ENCODE peak calls at places on chromosomes 4 and X, in five cellular contexts. W, F, U, N and B are unnamed samples.

GRCh38 chrX:37000140-37000539 is 8.0 kb upstream of the FAM47C start:
- DNase-seq in U (no peak), W (no peak), F (no peak), N (no peak), B (no peak)

GRCh38 chr4:41506071-41506470 is 31.9 kb upstream of the LIMCH1 start:
- DNase-seq in N (no peak), U (no peak), W (peak; percentile 24), F (no peak), B (no peak)

GRCh38 chr4:169225058-169225751 is 45.6 kb downstream of the SH3RF1 start:
- DNase-seq in N (no peak), W (peak; percentile 98), U (no peak), F (no peak), B (peak; percentile 90)

GRCh38 chr4:30543057-30543456 is 177.1 kb upstream of the PCDH7 start:
- DNase-seq in U (no peak), W (no peak), N (no peak), F (no peak), B (no peak)

GRCh38 chr4:185399466-185399865 is 2.8 kb downstream of the ANKRD37 start:
- DNase-seq in F (no peak), N (peak; percentile 10), U (no peak), W (no peak), B (no peak)

GRCh38 chr4:147340547-147341225 is 140.2 kb upstream of the EDNRA start:
- DNase-seq in W (peak; percentile 62), U (no peak), N (no peak), F (no peak), B (no peak)

GRCh38 chrX:54359408-54359807 is 1.6 kb upstream of the WNK3 start:
- DNase-seq in U (no peak), W (no peak), F (no peak), N (no peak), B (no peak)

GRCh38 chrX:134718329-134719317 is 60.4 kb upstream of the PLAC1 start:
- DNase-seq in F (peak; percentile 20), U (no peak), N (peak; percentile 72), W (peak; percentile 94), B (peak; percentile 49)

GRCh38 chr4:186948361-186949291 is 225.0 kb upstream of the FAT1 start:
- DNase-seq in W (peak; percentile 85), F (no peak), U (no peak), N (no peak), B (no peak)

GRCh38 chrX:24607616-24608015 is 39.5 kb downstream of the PCYT1B start:
- DNase-seq in N (no peak), W (peak; percentile 14), F (no peak), U (no peak), B (no peak)

GRCh38 chrX:134454506-134454905 is 5.5 kb upstream of the HPRT1 start:
- DNase-seq in U (no peak), N (no peak), F (no peak), W (no peak), B (no peak)

GRCh38 chrX:117711774-117712173 is 404.8 kb downstream of the KLHL13 start:
- DNase-seq in F (no peak), N (no peak), U (no peak), W (no peak), B (no peak)

GRCh38 chr4:154254999-154255398 is 236.6 kb downstream of the DCHS2 start:
- DNase-seq in N (no peak), F (no peak), W (no peak), U (no peak), B (no peak)

GRCh38 chrX:137550561-137551305 is 15.2 kb upstream of the ZIC3 start:
- DNase-seq in U (no peak), N (no peak), W (no peak), F (no peak), B (no peak)

DNA sequence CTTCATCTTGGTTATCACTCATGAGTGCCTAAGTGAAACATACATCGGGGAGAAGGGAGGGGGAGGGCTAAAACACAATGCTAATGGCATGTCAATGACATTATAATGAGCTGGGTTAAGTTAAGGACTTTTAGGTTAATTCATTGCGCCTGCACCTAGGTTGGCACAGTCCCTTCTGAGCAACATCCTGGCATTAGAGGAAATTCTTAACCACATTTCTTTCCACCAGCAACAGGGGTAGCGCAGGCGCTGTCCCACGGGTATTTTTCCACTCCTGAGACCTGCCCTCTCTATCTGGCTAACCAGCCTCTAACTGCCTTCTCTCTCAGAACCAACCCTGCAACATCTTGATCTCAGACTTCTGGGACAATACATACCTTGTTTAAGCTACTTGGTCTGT is 39.0 kb upstream of the PROM1 start:
- DNase-seq in W (no peak), F (peak; percentile 55), U (no peak), N (no peak), B (no peak)
- H3K27ac ChIP-seq in W (no peak overlapping the region), F (peak overlapping the region; percentile 87), U (no peak overlapping the region), N (no peak overlapping the region), B (no peak overlapping the region)

GRCh38 chr4:155773196-155773800 is 14.5 kb downstream of the GUCY1B1 start:
- DNase-seq in N (no peak), W (peak; percentile 59), U (no peak), F (no peak), B (no peak)
- H3K27ac ChIP-seq in N (no peak overlapping the region), W (no peak overlapping the region), U (no peak overlapping the region), F (no peak overlapping the region), B (no peak overlapping the region)

DNA sequence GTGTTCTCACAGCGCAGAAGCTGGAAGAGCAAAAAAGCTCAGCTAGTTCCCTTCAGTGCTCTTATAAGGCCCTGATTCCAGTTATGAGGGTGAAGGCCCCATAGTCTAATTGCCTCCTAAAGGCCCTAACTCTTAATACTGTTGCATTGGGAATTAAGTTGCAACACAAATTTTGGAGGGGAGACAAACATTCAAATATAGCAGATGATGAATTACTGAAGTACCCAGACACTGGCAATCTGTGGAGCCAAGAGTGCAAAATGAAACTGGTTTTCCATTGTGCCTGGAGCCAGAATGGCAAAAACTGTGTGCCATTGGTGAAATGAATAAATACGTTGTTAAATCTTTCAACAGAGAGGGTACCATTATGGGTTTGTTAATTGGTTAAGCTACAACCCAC is 356.0 kb downstream of the PPARGC1A start:
- DNase-seq in F (no peak), U (no peak), N (no peak), W (no peak), B (no peak)
- H3K27ac ChIP-seq in F (no peak overlapping the region), U (no peak overlapping the region), N (no peak overlapping the region), W (no peak overlapping the region), B (no peak overlapping the region)

GRCh38 chr4:110634320-110635154 is 11.7 kb upstream of the PITX2 start:
- DNase-seq in U (no peak), N (no peak), F (no peak), W (peak; percentile 22), B (no peak)
- H3K27ac ChIP-seq in U (no peak overlapping the region), N (no peak overlapping the region), F (no peak overlapping the region), W (no peak overlapping the region), B (no peak overlapping the region)

GRCh38 chr4:11418610-11419009 is 10.1 kb downstream of the HS3ST1 start:
- DNase-seq in W (no peak), N (no peak), F (no peak), U (no peak), B (no peak)

GRCh38 chr4:11421116-11421515 is 7.6 kb downstream of the HS3ST1 start:
- DNase-seq in F (no peak), U (no peak), N (no peak), W (peak; percentile 3), B (no peak)

GRCh38 chr4:11416767-11417113 is 12.0 kb downstream of the HS3ST1 start:
- DNase-seq in W (no peak), N (no peak), F (no peak), U (no peak), B (no peak)

GRCh38 chr4:11423465-11423864 is 5.2 kb downstream of the HS3ST1 start:
- DNase-seq in W (no peak), N (no peak), F (no peak), U (no peak), B (no peak)

GRCh38 chr4:11420327-11420726 is 8.4 kb downstream of the HS3ST1 start:
- DNase-seq in N (no peak), W (no peak), F (no peak), U (no peak), B (no peak)
- H3K27ac ChIP-seq in N (no peak overlapping the region), W (no peak overlapping the region), F (no peak overlapping the region), U (no peak overlapping the region), B (no peak overlapping the region)

GRCh38 chr4:143352720-143353119 is 16.0 kb downstream of the GAB1 start:
- DNase-seq in N (no peak), F (no peak), W (no peak), U (no peak), B (no peak)

GRCh38 chr4:143353797-143354196 is 17.1 kb downstream of the GAB1 start:
- DNase-seq in N (no peak), W (no peak), F (no peak), U (no peak), B (no peak)

GRCh38 chr4:143356493-143356892 is 19.8 kb downstream of the GAB1 start:
- DNase-seq in U (no peak), F (no peak), W (no peak), N (peak; percentile 89), B (peak; percentile 73)

GRCh38 chr4:143355540-143356217 is 19.0 kb downstream of the GAB1 start:
- DNase-seq in F (no peak), N (no peak), U (no peak), W (peak; percentile 46), B (peak; percentile 44)

DNA sequence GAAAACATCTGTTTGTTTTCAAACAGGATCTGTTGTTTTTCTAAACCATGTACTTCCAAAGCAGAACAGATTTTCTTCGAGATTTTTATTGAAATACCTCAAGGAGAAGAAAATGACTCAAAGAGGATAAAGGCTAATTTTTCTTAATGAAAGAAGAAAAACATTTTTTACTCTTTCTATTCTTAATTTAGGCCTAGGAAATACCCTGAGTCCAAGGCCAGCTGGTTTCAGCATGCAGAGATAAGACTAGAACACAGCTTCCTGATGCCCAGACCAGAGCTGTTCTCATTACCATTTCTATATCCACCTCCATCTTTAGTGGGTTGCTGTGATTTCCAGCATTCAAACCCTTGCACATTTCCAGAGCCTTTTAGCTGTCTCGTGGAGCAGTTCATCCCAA is 18.3 kb downstream of the GAB1 start:
- DNase-seq in W (no peak), N (peak; percentile 70), F (no peak), U (no peak), B (no peak)
- H3K27ac ChIP-seq in W (no peak overlapping the region), N (peak overlapping the region; percentile 98), F (peak overlapping the region; percentile 70), U (no peak overlapping the region), B (peak overlapping the region; percentile 97)

GRCh38 chr4:79626102-79626501 is 218.1 kb upstream of the GK2 start:
- DNase-seq in N (peak; percentile 35), W (no peak), F (no peak), U (no peak), B (no peak)
- H3K27ac ChIP-seq in N (no peak overlapping the region), W (no peak overlapping the region), F (no peak overlapping the region), U (no peak overlapping the region), B (no peak overlapping the region)

GRCh38 chr4:38870098-38870850 is 2.7 kb downstream of the FAM114A1 start:
- DNase-seq in U (no peak), W (no peak), F (no peak), N (no peak), B (no peak)
- H3K27ac ChIP-seq in U (no peak overlapping the region), W (no peak overlapping the region), F (peak overlapping the region; percentile 53), N (no peak overlapping the region), B (no peak overlapping the region)

GRCh38 chr4:5710962-5711478 is at the start of gene EVC:
- DNase-seq in W (peak; percentile 86), F (peak; percentile 60), U (no peak), N (peak; percentile 69), B (peak; percentile 14)
- H3K27ac ChIP-seq in W (peak within 1 kb of the TSS; percentile 55), F (peak within 1 kb of the TSS; percentile 87), U (no peak within 1 kb of the TSS), N (peak within 1 kb of the TSS; percentile 63), B (peak within 1 kb of the TSS; percentile 78)